ENCODE peak calls at places on chromosomes 4 and X, in nine cellular contexts. One of them, this sample, is unnamed.

GRCh38 chrX:87516716-87517115 is 886 bp upstream of the KLHL4 start:
- DNase-seq in colonic mucosa: no peak
- DNase-seq in cardiac muscle cell: peak
- DNase-seq in dorsolateral prefrontal cortex: no peak
- DNase-seq in tibial artery: no peak
- DNase-seq in fibroblast of mammary gland: peak
- DNase-seq in lung: no peak
- DNase-seq in omental fat pad: no peak
- DNase-seq in Caco-2: no peak
- DNase-seq in this sample: no peak

GRCh38 chr4:67918428-67918827 is 34.6 kb upstream of the TMPRSS11D start:
- DNase-seq in colonic mucosa: no peak
- DNase-seq in cardiac muscle cell: no peak
- DNase-seq in dorsolateral prefrontal cortex: no peak
- DNase-seq in tibial artery: no peak
- DNase-seq in fibroblast of mammary gland: no peak
- DNase-seq in lung: no peak
- DNase-seq in omental fat pad: no peak
- DNase-seq in Caco-2: no peak
- DNase-seq in this sample: no peak

GRCh38 chr4:76729991-76730390 is 168.0 kb downstream of the SOWAHB start:
- DNase-seq in colonic mucosa: no peak
- DNase-seq in cardiac muscle cell: no peak
- DNase-seq in dorsolateral prefrontal cortex: no peak
- DNase-seq in tibial artery: no peak
- DNase-seq in fibroblast of mammary gland: no peak
- DNase-seq in lung: no peak
- DNase-seq in omental fat pad: no peak
- DNase-seq in Caco-2: no peak
- DNase-seq in this sample: no peak

GRCh38 chrX:13569479-13570244 is at the start of gene EGFL6:
- DNase-seq in colonic mucosa: no peak
- DNase-seq in cardiac muscle cell: no peak
- DNase-seq in dorsolateral prefrontal cortex: no peak
- DNase-seq in tibial artery: no peak
- DNase-seq in fibroblast of mammary gland: no peak
- DNase-seq in lung: no peak
- DNase-seq in omental fat pad: no peak
- DNase-seq in Caco-2: no peak
- DNase-seq in this sample: peak

GRCh38 chr4:40576651-40577480 is 52.8 kb downstream of the RBM47 start:
- DNase-seq in colonic mucosa: peak
- DNase-seq in cardiac muscle cell: peak
- DNase-seq in dorsolateral prefrontal cortex: no peak
- DNase-seq in tibial artery: peak
- DNase-seq in fibroblast of mammary gland: peak
- DNase-seq in lung: peak
- DNase-seq in omental fat pad: peak
- DNase-seq in Caco-2: peak
- DNase-seq in this sample: no peak

GRCh38 chr4:107562306-107562705 is 157.7 kb downstream of the PAPSS1 start:
- DNase-seq in colonic mucosa: no peak
- DNase-seq in cardiac muscle cell: no peak
- DNase-seq in dorsolateral prefrontal cortex: no peak
- DNase-seq in tibial artery: no peak
- DNase-seq in fibroblast of mammary gland: no peak
- DNase-seq in lung: no peak
- DNase-seq in omental fat pad: no peak
- DNase-seq in Caco-2: no peak
- DNase-seq in this sample: no peak

GRCh38 chrX:109266034-109266433 is 215.9 kb downstream of the GUCY2F start:
- DNase-seq in colonic mucosa: no peak
- DNase-seq in cardiac muscle cell: no peak
- DNase-seq in dorsolateral prefrontal cortex: no peak
- DNase-seq in tibial artery: no peak
- DNase-seq in fibroblast of mammary gland: no peak
- DNase-seq in lung: no peak
- DNase-seq in omental fat pad: no peak
- DNase-seq in Caco-2: no peak
- DNase-seq in this sample: no peak

GRCh38 chrX:115940888-115941332 is 229.6 kb upstream of the AGTR2 start:
- DNase-seq in colonic mucosa: peak
- DNase-seq in cardiac muscle cell: peak
- DNase-seq in dorsolateral prefrontal cortex: peak
- DNase-seq in tibial artery: peak
- DNase-seq in fibroblast of mammary gland: peak
- DNase-seq in lung: peak
- DNase-seq in omental fat pad: peak
- DNase-seq in Caco-2: no peak
- DNase-seq in this sample: no peak

GRCh38 chr4:124505211-124505610 is 207.3 kb downstream of the ANKRD50 start:
- DNase-seq in colonic mucosa: no peak
- DNase-seq in cardiac muscle cell: peak
- DNase-seq in dorsolateral prefrontal cortex: no peak
- DNase-seq in tibial artery: no peak
- DNase-seq in fibroblast of mammary gland: no peak
- DNase-seq in lung: no peak
- DNase-seq in omental fat pad: no peak
- DNase-seq in Caco-2: no peak
- DNase-seq in this sample: no peak

GRCh38 chrX:65607070-65607742 is 60.2 kb upstream of the MSN start:
- DNase-seq in colonic mucosa: no peak
- DNase-seq in cardiac muscle cell: peak
- DNase-seq in dorsolateral prefrontal cortex: no peak
- DNase-seq in tibial artery: no peak
- DNase-seq in fibroblast of mammary gland: peak
- DNase-seq in lung: no peak
- DNase-seq in omental fat pad: no peak
- DNase-seq in Caco-2: no peak
- DNase-seq in this sample: no peak

GRCh38 chrX:34901761-34902160 is 40.8 kb upstream of the FAM47B start:
- DNase-seq in colonic mucosa: no peak
- DNase-seq in cardiac muscle cell: no peak
- DNase-seq in dorsolateral prefrontal cortex: no peak
- DNase-seq in tibial artery: no peak
- DNase-seq in fibroblast of mammary gland: peak
- DNase-seq in lung: no peak
- DNase-seq in omental fat pad: no peak
- DNase-seq in Caco-2: no peak
- DNase-seq in this sample: no peak

GRCh38 chrX:136674270-136674986 is 26.5 kb downstream of the CD40LG start:
- DNase-seq in colonic mucosa: no peak
- DNase-seq in cardiac muscle cell: no peak
- DNase-seq in dorsolateral prefrontal cortex: no peak
- DNase-seq in tibial artery: no peak
- DNase-seq in fibroblast of mammary gland: no peak
- DNase-seq in lung: no peak
- DNase-seq in omental fat pad: no peak
- DNase-seq in Caco-2: no peak
- DNase-seq in this sample: no peak

GRCh38 chr4:14908635-14909034 is 93.6 kb upstream of the CPEB2 start:
- DNase-seq in colonic mucosa: no peak
- DNase-seq in cardiac muscle cell: no peak
- DNase-seq in dorsolateral prefrontal cortex: no peak
- DNase-seq in tibial artery: no peak
- DNase-seq in fibroblast of mammary gland: peak
- DNase-seq in lung: no peak
- DNase-seq in omental fat pad: no peak
- DNase-seq in Caco-2: no peak
- DNase-seq in this sample: no peak

GRCh38 chr4:173532725-173533511 is 2.9 kb upstream of the HAND2 start:
- DNase-seq in colonic mucosa: no peak
- DNase-seq in cardiac muscle cell: no peak
- DNase-seq in dorsolateral prefrontal cortex: no peak
- DNase-seq in tibial artery: no peak
- DNase-seq in fibroblast of mammary gland: no peak
- DNase-seq in lung: no peak
- DNase-seq in omental fat pad: no peak
- DNase-seq in Caco-2: no peak
- DNase-seq in this sample: no peak

GRCh38 chr4:186020793-186021407 is 48.1 kb upstream of the TLR3 start:
- DNase-seq in colonic mucosa: no peak
- DNase-seq in cardiac muscle cell: peak
- DNase-seq in dorsolateral prefrontal cortex: no peak
- DNase-seq in tibial artery: no peak
- DNase-seq in fibroblast of mammary gland: no peak
- DNase-seq in lung: no peak
- DNase-seq in omental fat pad: no peak
- DNase-seq in Caco-2: no peak
- DNase-seq in this sample: no peak

GRCh38 chr4:186020106-186020792 is 48.7 kb upstream of the TLR3 start:
- DNase-seq in colonic mucosa: no peak
- DNase-seq in cardiac muscle cell: no peak
- DNase-seq in dorsolateral prefrontal cortex: no peak
- DNase-seq in tibial artery: no peak
- DNase-seq in fibroblast of mammary gland: no peak
- DNase-seq in lung: no peak
- DNase-seq in omental fat pad: no peak
- DNase-seq in Caco-2: no peak
- DNase-seq in this sample: no peak

GRCh38 chr4:186023975-186024374 is 45.0 kb upstream of the TLR3 start:
- DNase-seq in colonic mucosa: no peak
- DNase-seq in cardiac muscle cell: no peak
- DNase-seq in dorsolateral prefrontal cortex: no peak
- DNase-seq in tibial artery: no peak
- DNase-seq in fibroblast of mammary gland: no peak
- DNase-seq in lung: no peak
- DNase-seq in omental fat pad: no peak
- DNase-seq in Caco-2: no peak
- DNase-seq in this sample: no peak

GRCh38 chr4:186019264-186019663 is 49.7 kb upstream of the TLR3 start:
- DNase-seq in colonic mucosa: no peak
- DNase-seq in cardiac muscle cell: no peak
- DNase-seq in dorsolateral prefrontal cortex: no peak
- DNase-seq in tibial artery: no peak
- DNase-seq in fibroblast of mammary gland: no peak
- DNase-seq in lung: no peak
- DNase-seq in omental fat pad: no peak
- DNase-seq in Caco-2: no peak
- DNase-seq in this sample: no peak

GRCh38 chr4:186021461-186022167 is 47.3 kb upstream of the TLR3 start:
- DNase-seq in colonic mucosa: no peak
- DNase-seq in cardiac muscle cell: peak
- DNase-seq in dorsolateral prefrontal cortex: peak
- DNase-seq in tibial artery: no peak
- DNase-seq in fibroblast of mammary gland: peak
- DNase-seq in lung: no peak
- DNase-seq in omental fat pad: no peak
- DNase-seq in Caco-2: no peak
- DNase-seq in this sample: peak
- TF ChIP-seq CTCF in colonic mucosa: peak
- TF ChIP-seq CTCF in cardiac muscle cell: peak
- TF ChIP-seq CTCF in dorsolateral prefrontal cortex: peak
- TF ChIP-seq CTCF in tibial artery: peak
- TF ChIP-seq CTCF in fibroblast of mammary gland: peak
- TF ChIP-seq CTCF in lung: peak
- TF ChIP-seq CTCF in omental fat pad: no peak
- TF ChIP-seq CTCF in Caco-2: peak
- TF ChIP-seq CTCF in this sample: peak

GRCh38 chr4:185224597-185224996 is 15.2 kb downstream of the SNX25 start:
- DNase-seq in colonic mucosa: no peak
- DNase-seq in cardiac muscle cell: no peak
- DNase-seq in dorsolateral prefrontal cortex: no peak
- DNase-seq in tibial artery: no peak
- DNase-seq in fibroblast of mammary gland: no peak
- DNase-seq in lung: no peak
- DNase-seq in omental fat pad: no peak
- DNase-seq in Caco-2: no peak
- DNase-seq in this sample: no peak
- TF ChIP-seq CTCF in colonic mucosa: no peak
- TF ChIP-seq CTCF in cardiac muscle cell: no peak
- TF ChIP-seq CTCF in dorsolateral prefrontal cortex: no peak
- TF ChIP-seq CTCF in tibial artery: no peak
- TF ChIP-seq CTCF in fibroblast of mammary gland: peak
- TF ChIP-seq CTCF in lung: no peak
- TF ChIP-seq CTCF in omental fat pad: no peak
- TF ChIP-seq CTCF in Caco-2: no peak
- TF ChIP-seq CTCF in this sample: no peak

GRCh38 chr4:47855350-47855749 is 17.5 kb upstream of the CORIN start:
- DNase-seq in colonic mucosa: no peak
- DNase-seq in cardiac muscle cell: no peak
- DNase-seq in dorsolateral prefrontal cortex: no peak
- DNase-seq in tibial artery: no peak
- DNase-seq in fibroblast of mammary gland: peak
- DNase-seq in lung: no peak
- DNase-seq in omental fat pad: no peak
- DNase-seq in Caco-2: no peak
- DNase-seq in this sample: no peak

GRCh38 chr4:47858012-47858411 is 20.1 kb upstream of the CORIN start:
- DNase-seq in colonic mucosa: no peak
- DNase-seq in cardiac muscle cell: no peak
- DNase-seq in dorsolateral prefrontal cortex: no peak
- DNase-seq in tibial artery: no peak
- DNase-seq in fibroblast of mammary gland: no peak
- DNase-seq in lung: no peak
- DNase-seq in omental fat pad: no peak
- DNase-seq in Caco-2: no peak
- DNase-seq in this sample: no peak

GRCh38 chr4:47849466-47849865 is 11.6 kb upstream of the CORIN start:
- DNase-seq in colonic mucosa: no peak
- DNase-seq in cardiac muscle cell: no peak
- DNase-seq in dorsolateral prefrontal cortex: no peak
- DNase-seq in tibial artery: no peak
- DNase-seq in fibroblast of mammary gland: no peak
- DNase-seq in lung: no peak
- DNase-seq in omental fat pad: no peak
- DNase-seq in Caco-2: no peak
- DNase-seq in this sample: no peak

GRCh38 chr4:47856713-47857112 is 18.8 kb upstream of the CORIN start:
- DNase-seq in colonic mucosa: no peak
- DNase-seq in cardiac muscle cell: no peak
- DNase-seq in dorsolateral prefrontal cortex: no peak
- DNase-seq in tibial artery: no peak
- DNase-seq in fibroblast of mammary gland: no peak
- DNase-seq in lung: no peak
- DNase-seq in omental fat pad: no peak
- DNase-seq in Caco-2: no peak
- DNase-seq in this sample: no peak

GRCh38 chr4:47852121-47852520 is 14.3 kb upstream of the CORIN start:
- DNase-seq in colonic mucosa: no peak
- DNase-seq in cardiac muscle cell: peak
- DNase-seq in dorsolateral prefrontal cortex: no peak
- DNase-seq in tibial artery: no peak
- DNase-seq in fibroblast of mammary gland: peak
- DNase-seq in lung: no peak
- DNase-seq in omental fat pad: no peak
- DNase-seq in Caco-2: no peak
- DNase-seq in this sample: no peak
- TF ChIP-seq CTCF in colonic mucosa: no peak
- TF ChIP-seq CTCF in cardiac muscle cell: no peak
- TF ChIP-seq CTCF in dorsolateral prefrontal cortex: no peak
- TF ChIP-seq CTCF in tibial artery: no peak
- TF ChIP-seq CTCF in fibroblast of mammary gland: no peak
- TF ChIP-seq CTCF in lung: no peak
- TF ChIP-seq CTCF in omental fat pad: no peak
- TF ChIP-seq CTCF in Caco-2: no peak
- TF ChIP-seq CTCF in this sample: no peak

GRCh38 chr4:7650606-7651400 is 216.1 kb upstream of the PSAPL1 start:
- DNase-seq in colonic mucosa: no peak
- DNase-seq in cardiac muscle cell: peak
- DNase-seq in dorsolateral prefrontal cortex: no peak
- DNase-seq in tibial artery: no peak
- DNase-seq in fibroblast of mammary gland: peak
- DNase-seq in lung: no peak
- DNase-seq in omental fat pad: no peak
- DNase-seq in Caco-2: no peak
- DNase-seq in this sample: peak
- TF ChIP-seq CTCF in colonic mucosa: no peak
- TF ChIP-seq CTCF in cardiac muscle cell: peak
- TF ChIP-seq CTCF in dorsolateral prefrontal cortex: no peak
- TF ChIP-seq CTCF in tibial artery: no peak
- TF ChIP-seq CTCF in fibroblast of mammary gland: no peak
- TF ChIP-seq CTCF in lung: no peak
- TF ChIP-seq CTCF in omental fat pad: no peak
- TF ChIP-seq CTCF in Caco-2: no peak
- TF ChIP-seq CTCF in this sample: peak